ENCODE peak calls at places on chromosome 4, in seven cellular contexts. U, C, L, F, B, I and S are unnamed samples.
A peak's percentile ranks its signal among the peaks of the same experiment; 100 is the strongest.

GRCh38 chr4:55358668-55359067 is 12.6 kb downstream of the SRD5A3 start:
- DNase-seq in C (peak; percentile 50), I (no peak), F (no peak), B (no peak), U (no peak), L (no peak), S (no peak)

GRCh38 chr4:101367201-101367600 is 19.9 kb upstream of the PPP3CA start:
- DNase-seq in L (no peak), C (no peak), I (no peak), U (no peak), B (no peak), F (no peak), S (no peak)

GRCh38 chr4:186602978-186603377 is 47.6 kb upstream of the MTNR1A start:
- DNase-seq in C (no peak), I (no peak), B (no peak), U (no peak), L (no peak), F (no peak), S (no peak)

GRCh38 chr4:153620352-153620751 is 63.7 kb upstream of the TLR2 start:
- DNase-seq in I (no peak), U (no peak), L (no peak), B (no peak), C (no peak), F (no peak), S (no peak)

GRCh38 chr4:75729836-75730235 is 5.5 kb downstream of the USO1 start:
- DNase-seq in U (no peak), B (no peak), F (no peak), L (no peak), C (no peak), I (no peak), S (no peak)

GRCh38 chr4:67546971-67547370 is 1.7 kb upstream of the CENPC start:
- DNase-seq in U (no peak), F (no peak), B (no peak), C (no peak), L (no peak), I (no peak), S (no peak)

GRCh38 chr4:39464886-39465501 is 6.1 kb downstream of the LIAS start:
- DNase-seq in I (no peak), C (peak; percentile 38), B (no peak), F (no peak), U (no peak), L (no peak), S (no peak)

GRCh38 chr4:81380364-81380853 is 91.3 kb downstream of the RASGEF1B start:
- DNase-seq in L (no peak), B (no peak), U (no peak), C (no peak), F (no peak), I (no peak), S (no peak)

GRCh38 chr4:184348311-184349233 is 125.8 kb downstream of the IRF2 start:
- DNase-seq in I (no peak), F (no peak), U (peak; percentile 43), C (no peak), B (no peak), L (no peak), S (no peak)

GRCh38 chr4:20687894-20688293 is 12.4 kb upstream of the PACRGL start:
- DNase-seq in I (no peak), B (no peak), F (no peak), C (no peak), U (no peak), L (no peak), S (no peak)

GRCh38 chr4:150510176-150510875 is 71.6 kb upstream of the MAB21L2 start:
- DNase-seq in B (no peak), C (peak; percentile 6), I (no peak), U (no peak), L (no peak), F (no peak), S (no peak)

GRCh38 chr4:121353213-121353612 is 27.6 kb downstream of the QRFPR start:
- DNase-seq in B (no peak), I (no peak), L (no peak), F (no peak), C (no peak), U (no peak), S (no peak)

GRCh38 chr4:36758312-36758690 is 476.9 kb downstream of the DTHD1 start:
- DNase-seq in L (no peak), C (no peak), I (no peak), B (no peak), F (no peak), U (no peak), S (no peak)

GRCh38 chr4:146661368-146661767 is 22.7 kb downstream of the POU4F2 start:
- DNase-seq in F (no peak), C (no peak), L (no peak), U (no peak), I (no peak), B (no peak), S (no peak)

GRCh38 chr4:141346144-141346543 is 125.4 kb downstream of the ZNF330 start:
- DNase-seq in C (peak; percentile 24), L (no peak), I (no peak), U (no peak), B (no peak), F (no peak), S (no peak)

GRCh38 chr4:95267081-95267480 is 281.7 kb downstream of the UNC5C start:
- DNase-seq in F (no peak), U (no peak), B (no peak), C (no peak), I (no peak), L (no peak), S (no peak)

GRCh38 chr4:14169460-14169859 is 541.9 kb upstream of the BOD1L1 start:
- DNase-seq in B (no peak), C (no peak), L (no peak), I (no peak), U (no peak), F (no peak), S (no peak)

GRCh38 chr4:105822061-105822460 is 73.2 kb upstream of the NPNT start:
- DNase-seq in C (no peak), B (no peak), U (no peak), L (no peak), F (no peak), I (no peak), S (no peak)

GRCh38 chr4:122865421-122865820 is 38.8 kb downstream of the FGF2 start:
- DNase-seq in I (no peak), C (no peak), U (no peak), F (no peak), L (no peak), B (no peak), S (no peak)

GRCh38 chr4:1379801-1380331 is 26.4 kb downstream of the NKX1-1 start:
- DNase-seq in F (no peak), C (no peak), U (no peak), I (no peak), B (peak; percentile 26), L (peak; percentile 56), S (peak; percentile 61)
- H3K36me3 ChIP-seq in F (no peaks in the 10 kb centered on the region), C (no peaks in the 10 kb centered on the region), U (peaks cover 38% of the 10 kb centered on the region), I (peaks cover 4% of the 10 kb centered on the region), B (peaks cover 3% of the 10 kb centered on the region), L (peaks cover 8% of the 10 kb centered on the region), S (peaks cover 96% of the 10 kb centered on the region)

GRCh38 chr4:183264614-183265013 is 55.5 kb downstream of the CLDN22 start:
- DNase-seq in B (no peak), C (no peak), F (no peak), I (no peak), U (no peak), L (no peak), S (no peak)

GRCh38 chr4:183261953-183262775 is 57.9 kb downstream of the CLDN22 start:
- DNase-seq in I (peak; percentile 6), C (peak; percentile 56), B (peak; percentile 83), L (peak; percentile 89), F (peak; percentile 63), U (peak; percentile 62), S (peak; percentile 85)

GRCh38 chr4:183266386-183266785 is 53.7 kb downstream of the CLDN22 start:
- DNase-seq in L (no peak), B (no peak), C (no peak), U (no peak), F (no peak), I (no peak), S (no peak)

GRCh38 chr4:183260491-183261151 is 59.5 kb downstream of the CLDN22 start:
- DNase-seq in I (no peak), C (no peak), B (no peak), F (no peak), U (no peak), L (no peak), S (no peak)

GRCh38 chr4:183262776-183263100 is 57.3 kb downstream of the CLDN22 start:
- DNase-seq in I (no peak), C (no peak), U (no peak), B (no peak), L (no peak), F (no peak), S (no peak)
- H3K36me3 ChIP-seq in I (no peaks in the 10 kb centered on the region), C (peaks cover 2% of the 10 kb centered on the region), U (peaks cover 67% of the 10 kb centered on the region), B (peaks cover 10% of the 10 kb centered on the region), L (peaks cover 10% of the 10 kb centered on the region), F (peaks cover 36% of the 10 kb centered on the region), S (no peaks in the 10 kb centered on the region)

GRCh38 chr4:2833671-2834000 is 10.0 kb upstream of the ADD1 start:
- DNase-seq in L (peak; percentile 50), I (no peak), C (no peak), F (no peak), U (peak; percentile 12), B (no peak), S (no peak)

GRCh38 chr4:2831611-2832308 is 11.9 kb upstream of the ADD1 start:
- DNase-seq in C (no peak), F (peak; percentile 46), B (peak; percentile 43), I (no peak), U (peak; percentile 14), L (peak; percentile 64), S (peak; percentile 83)

GRCh38 chr4:2832981-2833670 is 10.5 kb upstream of the ADD1 start:
- DNase-seq in F (peak; percentile 43), B (no peak), C (no peak), L (peak; percentile 59), I (no peak), U (peak; percentile 10), S (no peak)

GRCh38 chr4:2830632-2831610 is 12.7 kb upstream of the ADD1 start:
- DNase-seq in C (no peak), U (peak; percentile 4), L (peak; percentile 50), F (no peak), B (peak; percentile 38), I (no peak), S (peak; percentile 70)

DNA sequence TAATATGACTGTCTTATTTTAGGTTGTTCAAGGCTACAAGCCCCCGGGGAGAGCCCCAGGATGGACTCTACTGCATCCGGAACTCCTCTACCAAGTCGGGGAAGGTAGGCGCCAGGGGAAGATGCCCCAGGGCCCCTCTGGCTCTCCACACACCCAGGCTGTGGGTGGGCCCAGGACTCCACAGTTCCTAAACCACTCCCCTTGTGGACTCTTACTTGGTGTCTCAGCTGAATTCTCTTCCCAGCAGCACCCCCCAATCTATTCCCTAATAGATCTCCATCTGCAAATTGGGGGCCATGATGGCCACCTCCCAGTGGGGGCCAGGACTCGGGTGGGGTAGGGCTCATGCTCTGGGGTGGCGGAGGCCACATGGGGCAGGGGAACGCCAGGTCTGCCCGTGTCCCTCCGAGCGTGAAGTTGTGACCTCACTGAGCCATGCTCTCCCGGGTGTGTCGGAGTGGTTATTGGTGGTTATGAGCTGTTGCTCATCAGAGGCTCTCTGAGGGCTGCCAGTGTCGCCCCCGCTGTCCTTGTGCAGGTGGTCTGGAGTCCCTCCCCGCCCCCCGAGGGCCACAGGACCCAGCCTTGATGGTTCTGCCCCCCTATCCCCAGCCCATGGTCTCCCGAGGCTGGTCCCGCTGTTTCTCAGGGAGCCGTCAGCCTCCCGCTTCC is 11.2 kb upstream of the ADD1 start:
- DNase-seq in F (peak; percentile 39), U (peak; percentile 6), B (peak; percentile 42), L (peak; percentile 62), I (no peak), C (no peak), S (peak; percentile 84)
- H3K36me3 ChIP-seq in F (peaks cover 15% of the 10 kb centered on the region), U (peaks cover 75% of the 10 kb centered on the region), B (no peaks in the 10 kb centered on the region), L (no peaks in the 10 kb centered on the region), I (peaks cover 12% of the 10 kb centered on the region), C (peaks cover 25% of the 10 kb centered on the region), S (peaks cover 91% of the 10 kb centered on the region)

GRCh38 chr4:148112231-148112982 is 329.8 kb downstream of the NR3C2 start:
- DNase-seq in U (no peak), C (no peak), I (no peak), B (no peak), L (no peak), F (no peak), S (no peak)
- H3K36me3 ChIP-seq in U (peaks cover 59% of the 10 kb centered on the region), C (no peaks in the 10 kb centered on the region), I (no peaks in the 10 kb centered on the region), B (peaks cover 4% of the 10 kb centered on the region), L (peaks cover 4% of the 10 kb centered on the region), F (no peaks in the 10 kb centered on the region), S (peaks cover 27% of the 10 kb centered on the region)